ENCODE peak calls at places on chromosomes 6 and 20, in four cellular contexts. L is K562, S is HepG2, J is GM12878. X is an unnamed sample.

GRCh38 chr20:63695419-63696310 is 787 bp upstream of the TNFRSF6B start:
- DNase-seq in L (peak), S (no peak), J (no peak), X (no peak)

GRCh38 chr6:157276731-157277130 is 46.6 kb downstream of the TMEM242 start:
- DNase-seq in J (no peak), L (no peak), S (no peak), X (no peak)

GRCh38 chr6:74458536-74458935 is 747.3 kb downstream of the COL12A1 start:
- DNase-seq in J (no peak), S (no peak), L (no peak), X (no peak)

GRCh38 chr20:63101781-63102719 is 95.3 kb upstream of the BHLHE23 start:
- DNase-seq in L (no peak), S (no peak), J (no peak), X (peak)

GRCh38 chr20:44115762-44116644 is 71.0 kb downstream of the JPH2 start:
- DNase-seq in S (no peak), L (no peak), J (no peak), X (no peak)

GRCh38 chr6:38306915-38307314 is 332.8 kb downstream of the BTBD9 start:
- DNase-seq in J (no peak), S (no peak), L (no peak), X (no peak)

GRCh38 chr6:134740473-134741192 is 209.3 kb downstream of the ALDH8A1 start:
- DNase-seq in L (no peak), J (no peak), S (no peak), X (no peak)

GRCh38 chr6:12342664-12343063 is 52.5 kb downstream of the EDN1 start:
- DNase-seq in J (no peak), S (peak), L (no peak), X (no peak)

GRCh38 chr6:15608406-15608805 is 54.4 kb downstream of the DTNBP1 start:
- DNase-seq in J (no peak), S (no peak), L (no peak), X (no peak)

GRCh38 chr6:117441824-117442264 is 16.1 kb upstream of the ROS1 start:
- DNase-seq in L (no peak), S (peak), J (no peak), X (no peak)

GRCh38 chr6:34067814-34068213 is 78.1 kb downstream of the GRM4 start:
- DNase-seq in L (no peak), S (no peak), J (no peak), X (no peak)

GRCh38 chr6:111565316-111566221 is 40.1 kb downstream of the TRAF3IP2 start:
- DNase-seq in J (no peak), L (no peak), S (peak), X (no peak)

GRCh38 chr6:150586850-150587359 is 12.8 kb upstream of the PLEKHG1 start:
- DNase-seq in L (no peak), J (no peak), S (no peak), X (no peak)

GRCh38 chr20:46011631-46012482 is 3.1 kb downstream of the MMP9 start:
- DNase-seq in S (peak), L (peak), J (no peak), X (peak)

GRCh38 chr20:46007671-46008070 is 1.0 kb upstream of the MMP9 start:
- DNase-seq in L (no peak), J (no peak), S (no peak), X (no peak)

GRCh38 chr20:46009847-46010246 is 1.1 kb downstream of the MMP9 start:
- DNase-seq in J (no peak), S (no peak), L (no peak), X (no peak)

GRCh38 chr20:46012926-46013825 is 4.5 kb downstream of the MMP9 start:
- DNase-seq in S (no peak), L (no peak), J (no peak), X (no peak)

GRCh38 chr20:46010491-46011405 is 2.0 kb downstream of the MMP9 start:
- DNase-seq in L (no peak), J (no peak), S (no peak), X (no peak)
- TF ChIP-seq SP1 in L (no peak), J (no peak), S (no peak), X (no peak)

GRCh38 chr20:30611239-30611984 is 646.1 kb upstream of the DEFB115 start:
- DNase-seq in J (no peak), L (no peak), S (no peak), X (no peak)
- TF ChIP-seq TARDBP in J (no peak), L (no peak), S (no peak), X (no peak)

GRCh38 chr6:169966312-169967181 is 215.1 kb downstream of the ERMARD start:
- DNase-seq in L (no peak), S (no peak), J (no peak), X (no peak)
- TF ChIP-seq BHLHE40 in L (no peak), S (no peak), J (no peak), X (no peak)

GRCh38 chr6:169937389-169938261 is 186.2 kb downstream of the ERMARD start:
- DNase-seq in S (no peak), L (no peak), J (no peak), X (no peak)
- TF ChIP-seq SP1 in S (no peak), L (no peak), J (no peak), X (no peak)

X was measured in HEK293T.